ENCODE peak calls at places on chromosomes 6 and 20, in eight cellular contexts. P is sigmoid colon, F is astrocyte of the spinal cord, D is cardiac muscle cell, V is lower leg skin, R is breast epithelium, W is NB4, H is ovary. O is an unnamed sample.

GRCh38 chr6:149636116-149636515 is 12.4 kb downstream of the KATNA1 start:
- DNase-seq in H (no peak), P (no peak), V (no peak), R (no peak), F (peak), W (no peak), D (peak), O (peak)

GRCh38 chr6:45827952-45828530 is 187.6 kb downstream of the CLIC5 start:
- DNase-seq in V (no peak), H (no peak), D (no peak), F (no peak), R (no peak), W (no peak), P (peak), O (no peak)

GRCh38 chr20:47453167-47453782 is 48.4 kb upstream of the NCOA3 start:
- DNase-seq in R (no peak), F (peak), V (no peak), P (no peak), H (no peak), W (peak), D (peak), O (peak)

GRCh38 chr6:142696689-142697088 is 248.3 kb downstream of the HIVEP2 start:
- DNase-seq in P (no peak), R (peak), W (no peak), H (peak), V (no peak), D (no peak), F (peak), O (no peak)

GRCh38 chr20:12687476-12687875 is 321.3 kb upstream of the SPTLC3 start:
- DNase-seq in F (no peak), P (no peak), W (no peak), R (no peak), H (no peak), V (no peak), D (no peak), O (no peak)

GRCh38 chr20:547394-547793 is 3.8 kb upstream of the CSNK2A1 start:
- DNase-seq in H (no peak), R (no peak), P (no peak), V (no peak), W (no peak), D (no peak), F (no peak), O (no peak)

GRCh38 chr20:20370087-20370575 is 2.2 kb downstream of the INSM1 start:
- DNase-seq in W (peak), V (no peak), F (no peak), R (no peak), D (no peak), P (no peak), H (no peak), O (no peak)

GRCh38 chr6:12490904-12491571 is 200.9 kb downstream of the EDN1 start:
- DNase-seq in F (peak), W (peak), V (no peak), H (no peak), R (no peak), P (no peak), D (peak), O (peak)

DNA sequence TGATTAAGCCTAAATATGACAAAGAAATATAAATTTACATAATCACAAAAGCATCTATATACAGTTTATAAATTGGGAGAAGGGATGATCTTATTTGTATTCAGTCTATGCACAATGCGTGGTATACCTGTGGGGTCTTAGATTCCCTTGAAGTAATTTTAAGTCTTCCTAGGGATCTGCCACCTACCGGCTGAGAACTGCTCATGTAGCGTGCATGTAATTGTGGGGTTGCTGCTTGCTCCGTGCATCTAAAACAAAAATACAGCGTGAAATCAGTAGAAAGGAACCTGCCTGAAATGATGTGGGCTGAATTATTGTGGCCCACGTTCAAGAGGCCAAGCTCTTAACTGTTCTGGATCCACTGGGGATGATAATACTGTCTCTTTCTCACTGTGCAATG is 187.3 kb downstream of the MBOAT1 start:
- DNase-seq in F (no peak), R (no peak), V (no peak), W (no peak), P (no peak), H (no peak), D (no peak), O (no peak)
- TF ChIP-seq CTCF in F (no peak), R (no peak), V (no peak), W (peak), P (no peak), H (no peak), D (no peak), O (no peak)

DNA sequence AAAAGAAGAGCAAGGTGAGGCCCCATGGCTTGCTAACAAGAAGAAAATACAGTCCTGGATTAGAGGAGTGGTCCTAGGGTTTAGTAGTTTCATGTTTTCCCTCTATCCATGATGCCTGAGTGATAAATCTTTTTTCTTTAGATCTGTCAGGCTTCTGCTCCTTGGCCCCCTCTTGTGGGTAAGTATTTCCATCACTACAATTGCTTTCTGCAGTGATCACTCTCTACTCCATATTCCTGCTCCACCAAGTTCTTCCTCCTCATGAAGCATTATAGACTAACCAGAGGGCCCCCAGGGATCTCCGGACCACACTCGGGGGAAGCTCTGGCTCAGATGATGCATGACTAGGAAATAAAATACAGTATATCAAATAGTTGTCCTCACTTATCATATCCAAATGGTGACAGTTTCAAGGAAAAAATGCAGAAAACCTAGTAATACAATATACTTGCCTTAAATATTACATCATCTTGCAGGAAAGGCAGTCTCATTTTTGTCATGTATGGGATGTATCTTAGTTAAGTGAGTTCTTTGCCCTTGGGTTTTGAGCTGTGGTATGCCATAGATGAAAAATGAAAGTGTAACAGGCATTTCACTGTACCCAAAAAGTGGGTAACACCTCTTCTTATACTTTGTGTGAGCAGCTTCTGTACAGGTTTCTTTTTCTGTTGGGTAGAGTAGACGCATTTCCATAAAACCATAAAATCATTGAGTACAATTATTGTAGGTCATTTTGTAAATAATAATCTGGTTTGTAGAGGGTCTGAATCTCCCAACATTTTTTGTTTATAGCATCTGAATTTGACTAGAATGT is 200.9 kb upstream of the EYA4 start:
- DNase-seq in D (peak), R (no peak), P (no peak), H (no peak), F (peak), W (peak), V (no peak), O (no peak)
- TF ChIP-seq CTCF in D (peak), R (no peak), P (no peak), H (no peak), F (peak), W (peak), V (no peak), O (peak)

GRCh38 chr20:59664389-59665055 is 60.2 kb downstream of the PHACTR3 start:
- DNase-seq in P (no peak), H (no peak), R (no peak), D (no peak), W (no peak), V (peak), F (no peak), O (no peak)

GRCh38 chr20:59667981-59668515 is 63.7 kb downstream of the PHACTR3 start:
- DNase-seq in D (no peak), F (no peak), W (no peak), V (no peak), H (no peak), R (no peak), P (no peak), O (no peak)

GRCh38 chr20:59666586-59666985 is 62.2 kb downstream of the PHACTR3 start:
- DNase-seq in W (no peak), F (no peak), R (no peak), V (no peak), P (no peak), H (no peak), D (no peak), O (no peak)

GRCh38 chr20:59667131-59667530 is 62.8 kb downstream of the PHACTR3 start:
- DNase-seq in W (no peak), R (no peak), H (no peak), P (no peak), F (no peak), D (no peak), V (peak), O (no peak)

DNA sequence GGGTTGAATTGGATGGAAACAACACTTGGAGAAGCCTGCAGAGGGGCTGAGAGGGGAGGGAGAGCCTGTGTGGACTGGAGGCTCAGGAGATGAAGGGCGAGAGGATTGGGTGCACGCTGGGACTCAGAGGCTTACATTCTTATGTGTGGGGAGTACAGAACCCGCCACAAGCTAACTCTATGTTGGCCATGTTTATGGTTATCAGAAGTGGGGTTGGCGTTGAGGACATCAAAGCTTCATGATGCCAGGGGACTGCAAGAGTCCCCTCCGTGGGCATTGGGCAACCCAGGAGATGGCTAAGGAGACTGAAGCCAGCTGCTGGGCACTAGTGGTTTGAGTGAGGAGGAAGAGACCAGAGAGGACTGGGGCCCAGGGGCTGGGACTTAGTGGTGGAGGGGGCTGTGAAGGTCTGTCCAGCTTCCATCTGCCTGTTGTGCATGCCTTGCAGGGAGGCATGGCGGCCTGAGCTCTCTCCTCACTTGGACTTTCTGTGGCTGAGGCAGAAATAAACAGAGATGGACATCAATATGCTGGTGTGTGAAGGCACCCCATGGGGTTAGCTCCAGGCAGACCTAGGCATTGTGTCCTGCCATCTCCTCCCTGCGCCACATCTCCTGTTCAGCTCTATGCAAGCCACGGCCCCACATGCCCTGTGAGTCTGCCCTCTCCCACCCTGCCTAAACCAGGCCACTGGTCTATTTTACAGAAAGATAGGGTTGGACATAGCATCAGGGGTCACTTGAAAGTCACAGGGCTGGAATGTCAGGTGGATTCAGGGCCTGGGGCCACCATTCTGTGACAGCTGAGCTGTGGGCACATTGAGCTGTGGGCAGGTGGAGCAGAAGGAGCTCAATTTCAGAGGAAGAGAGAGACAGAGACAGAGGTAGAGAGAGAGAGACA is 61.6 kb downstream of the PHACTR3 start:
- DNase-seq in F (no peak), D (no peak), V (peak), P (no peak), R (no peak), W (no peak), H (no peak), O (no peak)
- TF ChIP-seq CTCF in F (no peak), D (no peak), V (no peak), P (no peak), R (no peak), W (no peak), H (no peak), O (no peak)

GRCh38 chr6:131923356-131923755 is 27.8 kb downstream of the CCN2 start:
- DNase-seq in V (no peak), W (peak), R (peak), D (peak), F (peak), P (peak), H (peak), O (peak)

GRCh38 chr6:131924881-131925474 is 26.2 kb downstream of the CCN2 start:
- DNase-seq in R (no peak), D (peak), H (no peak), V (no peak), W (peak), P (no peak), F (peak), O (peak)

GRCh38 chr6:131931063-131931745 is 20.0 kb downstream of the CCN2 start:
- DNase-seq in W (no peak), P (no peak), F (no peak), V (no peak), H (no peak), D (peak), R (no peak), O (no peak)

GRCh38 chr6:131929227-131929626 is 21.9 kb downstream of the CCN2 start:
- DNase-seq in R (no peak), F (no peak), P (no peak), V (no peak), W (no peak), D (no peak), H (no peak), O (no peak)
- TF ChIP-seq CTCF in R (no peak), F (no peak), P (no peak), V (no peak), W (peak), D (peak), H (no peak), O (peak)

GRCh38 chr6:25197116-25197515 is 82.1 kb upstream of the CARMIL1 start:
- DNase-seq in R (no peak), F (no peak), D (no peak), W (no peak), H (no peak), P (no peak), V (no peak), O (no peak)

GRCh38 chr6:25202505-25202904 is 76.7 kb upstream of the CARMIL1 start:
- DNase-seq in P (no peak), D (peak), H (no peak), W (no peak), V (no peak), R (no peak), F (peak), O (peak)

GRCh38 chr6:25193865-25194679 is 85.1 kb upstream of the CARMIL1 start:
- DNase-seq in D (peak), P (no peak), W (no peak), V (no peak), R (no peak), F (no peak), H (no peak), O (no peak)

GRCh38 chr6:25199544-25199943 is 79.6 kb upstream of the CARMIL1 start:
- DNase-seq in P (no peak), R (no peak), H (no peak), V (no peak), W (no peak), F (no peak), D (no peak), O (no peak)
- TF ChIP-seq CTCF in P (no peak), R (no peak), H (no peak), V (no peak), W (no peak), F (no peak), D (no peak), O (no peak)

GRCh38 chr20:35146922-35147574 is at the start of gene EDEM2:
- DNase-seq in V (peak), D (peak), W (peak), H (peak), R (peak), P (peak), F (peak), O (peak)
- TF ChIP-seq CTCF in V (no peak), D (no peak), W (no peak), H (no peak), R (no peak), P (no peak), F (no peak), O (no peak)

GRCh38 chr6:37057128-37057471 is 51.6 kb downstream of the FGD2 start:
- DNase-seq in D (no peak), P (no peak), F (no peak), H (no peak), V (no peak), W (no peak), R (no peak), O (no peak)
- TF ChIP-seq CTCF in D (no peak), P (no peak), F (no peak), H (no peak), V (no peak), W (no peak), R (no peak), O (no peak)

GRCh38 chr6:104984831-104985230 is 27.9 kb downstream of the LIN28B start:
- DNase-seq in W (no peak), P (no peak), H (no peak), F (no peak), R (no peak), D (no peak), V (no peak), O (no peak)
- TF ChIP-seq CTCF in W (no peak), P (no peak), H (no peak), F (no peak), R (no peak), D (no peak), V (no peak), O (no peak)

DNA sequence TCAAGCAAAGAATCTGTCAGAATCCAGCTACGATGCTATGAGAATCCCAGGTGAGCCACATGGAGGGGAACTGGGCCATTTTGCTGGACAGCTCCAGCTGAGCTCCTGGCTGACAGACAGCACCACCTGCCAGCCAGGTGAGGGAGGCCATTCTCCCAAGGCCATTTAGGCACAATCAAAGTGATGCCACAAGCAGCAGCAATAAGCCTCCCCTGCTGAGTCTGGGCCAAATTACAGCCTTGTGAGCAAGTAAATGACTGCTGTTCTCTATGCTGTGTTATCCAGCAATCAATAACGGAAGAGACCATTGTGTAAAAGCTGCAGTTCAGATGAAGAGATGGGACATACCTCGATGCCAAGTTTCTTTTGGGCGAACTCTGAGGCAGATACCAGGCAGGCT is 14.1 kb upstream of the SCGN start:
- DNase-seq in F (no peak), D (no peak), H (no peak), W (no peak), P (no peak), R (no peak), V (no peak), O (no peak)
- TF ChIP-seq CTCF in F (no peak), D (no peak), H (no peak), W (no peak), P (no peak), R (no peak), V (no peak), O (no peak)

GRCh38 chr6:109381007-109381746 is 1.1 kb downstream of the CD164 start:
- DNase-seq in W (peak), P (no peak), D (no peak), F (no peak), R (no peak), V (no peak), H (no peak), O (no peak)

GRCh38 chr6:109379706-109380105 is 2.6 kb downstream of the CD164 start:
- DNase-seq in R (no peak), D (no peak), V (no peak), P (no peak), F (peak), H (no peak), W (no peak), O (peak)

GRCh38 chr6:109381747-109382575 is at the start of gene CD164:
- DNase-seq in W (peak), R (peak), H (peak), P (peak), D (peak), F (peak), V (peak), O (peak)

GRCh38 chr6:109382576-109383437 is 540 bp upstream of the CD164 start:
- DNase-seq in F (peak), D (peak), V (peak), H (peak), P (peak), W (peak), R (peak), O (peak)

DNA sequence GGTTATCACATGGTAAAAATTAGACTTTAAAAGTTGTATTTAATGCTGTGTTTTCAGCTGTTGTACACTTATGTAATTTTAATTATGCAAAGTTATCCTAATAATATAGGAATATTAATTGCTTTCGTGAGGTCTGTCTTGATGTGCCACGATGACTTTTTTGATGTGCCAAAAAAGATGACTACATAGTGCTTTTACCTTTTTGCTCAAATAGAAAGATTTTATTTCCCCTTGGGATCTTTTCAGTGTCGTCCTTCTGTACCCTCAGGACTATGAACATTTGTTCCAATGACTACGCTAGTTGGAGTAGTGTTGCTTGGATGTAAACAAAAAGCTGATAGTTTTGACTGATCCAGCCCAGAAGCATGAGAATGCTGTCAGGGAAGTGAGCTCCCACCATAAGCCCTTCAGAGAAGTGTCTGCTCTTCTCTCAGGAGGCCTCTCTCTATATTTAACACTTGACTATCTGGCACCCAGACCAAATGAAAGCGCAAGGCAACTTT is 1.2 kb upstream of the CD164 start:
- DNase-seq in H (no peak), F (no peak), R (no peak), V (no peak), P (no peak), D (no peak), W (peak), O (no peak)
- TF ChIP-seq CTCF in H (no peak), F (no peak), R (no peak), V (no peak), P (no peak), D (no peak), W (no peak), O (peak)